ENCODE peak calls at places on chromosomes 5 and 9, in seven cellular contexts. One of them, this sample, is unnamed. For H3K27me3 and H3K36me3, the result is how much of the 10 kb centered on the place peaks cover.

GRCh38 chr9:16509946-16510504 is 360.4 kb downstream of the BNC2 start:
- DNase-seq in thyroid gland: no peak
- DNase-seq in iPS DF 6.9: no peak
- DNase-seq in bronchial epithelial cell: peak
- DNase-seq in ovary: no peak
- DNase-seq in PC-3: peak
- DNase-seq in hepatocyte: peak
- DNase-seq in this sample: no peak

GRCh38 chr5:176675676-176676360 is 28.5 kb downstream of the TSPAN17 start:
- DNase-seq in thyroid gland: no peak
- DNase-seq in iPS DF 6.9: no peak
- DNase-seq in bronchial epithelial cell: peak
- DNase-seq in ovary: no peak
- DNase-seq in PC-3: peak
- DNase-seq in hepatocyte: no peak
- DNase-seq in this sample: peak

GRCh38 chr9:133023117-133023890 is 7.5 kb upstream of the GTF3C5 start:
- DNase-seq in thyroid gland: no peak
- DNase-seq in iPS DF 6.9: no peak
- DNase-seq in bronchial epithelial cell: no peak
- DNase-seq in ovary: no peak
- DNase-seq in PC-3: no peak
- DNase-seq in hepatocyte: no peak
- DNase-seq in this sample: peak

GRCh38 chr5:60577116-60577515 is 122.8 kb downstream of the DEPDC1B start:
- DNase-seq in thyroid gland: no peak
- DNase-seq in iPS DF 6.9: no peak
- DNase-seq in bronchial epithelial cell: no peak
- DNase-seq in ovary: no peak
- DNase-seq in PC-3: no peak
- DNase-seq in hepatocyte: no peak
- DNase-seq in this sample: no peak

GRCh38 chr5:26329562-26330189 is 708.7 kb downstream of the CDH9 start:
- DNase-seq in thyroid gland: no peak
- DNase-seq in iPS DF 6.9: peak
- DNase-seq in bronchial epithelial cell: peak
- DNase-seq in ovary: no peak
- DNase-seq in PC-3: peak
- DNase-seq in hepatocyte: peak
- DNase-seq in this sample: peak

GRCh38 chr5:6328173-6328572 is 50.2 kb downstream of the MED10 start:
- DNase-seq in thyroid gland: peak
- DNase-seq in iPS DF 6.9: peak
- DNase-seq in bronchial epithelial cell: peak
- DNase-seq in ovary: no peak
- DNase-seq in PC-3: peak
- DNase-seq in hepatocyte: peak
- DNase-seq in this sample: peak

GRCh38 chr5:51033215-51033614 is 350.0 kb upstream of the ISL1 start:
- DNase-seq in thyroid gland: peak
- DNase-seq in iPS DF 6.9: no peak
- DNase-seq in bronchial epithelial cell: no peak
- DNase-seq in ovary: no peak
- DNase-seq in PC-3: no peak
- DNase-seq in hepatocyte: no peak
- DNase-seq in this sample: no peak

GRCh38 chr9:131630206-131630831 is 85.0 kb downstream of the PRRT1B start:
- DNase-seq in thyroid gland: no peak
- DNase-seq in iPS DF 6.9: no peak
- DNase-seq in bronchial epithelial cell: peak
- DNase-seq in ovary: no peak
- DNase-seq in PC-3: no peak
- DNase-seq in hepatocyte: no peak
- DNase-seq in this sample: peak

DNA sequence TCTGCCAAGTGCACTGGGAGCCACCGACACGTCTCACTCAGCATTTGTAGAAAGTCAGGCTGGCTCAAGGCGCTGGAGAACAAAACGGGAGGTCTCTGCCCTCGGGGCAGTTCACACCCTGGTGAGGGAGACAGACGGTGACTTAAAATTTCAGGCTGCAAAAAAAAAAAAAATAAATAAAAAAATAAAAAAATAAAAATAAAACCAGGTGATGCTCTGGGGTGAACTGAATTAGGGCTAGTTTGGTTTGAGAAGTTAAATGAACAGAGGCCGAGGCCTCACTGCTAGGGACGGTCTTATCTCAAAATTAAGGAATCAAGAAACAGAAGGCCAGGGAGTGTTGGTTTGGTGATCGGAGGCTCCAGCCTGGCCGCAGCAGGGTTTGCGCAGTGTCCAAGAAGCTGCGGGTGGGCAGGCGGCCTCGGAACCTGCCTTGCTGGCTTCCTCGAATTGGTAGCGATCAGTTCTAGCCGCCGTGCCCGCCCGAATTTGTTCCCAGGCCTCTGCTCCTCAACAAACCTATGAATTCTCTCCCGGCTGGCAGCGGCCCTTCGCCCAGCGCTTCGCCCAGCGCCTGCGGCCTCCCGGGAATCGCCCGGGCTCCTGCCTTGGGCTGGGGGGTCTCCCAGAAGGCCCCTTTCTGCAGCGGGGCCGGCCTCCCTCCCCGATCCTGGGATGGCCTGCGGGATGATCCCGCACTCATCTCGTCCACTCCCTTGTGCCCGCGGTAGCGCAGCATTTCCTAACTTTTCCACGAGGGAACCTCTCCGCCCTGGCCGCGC is 1.5 kb downstream of the NKX2-5 start:
- DNase-seq in thyroid gland: no peak
- DNase-seq in iPS DF 6.9: no peak
- DNase-seq in bronchial epithelial cell: no peak
- DNase-seq in ovary: no peak
- DNase-seq in PC-3: no peak
- DNase-seq in hepatocyte: no peak
- DNase-seq in this sample: peak
- H3K27me3 ChIP-seq in thyroid gland: half or more
- H3K27me3 ChIP-seq in iPS DF 6.9: half or more
- H3K27me3 ChIP-seq in bronchial epithelial cell: half or more
- H3K27me3 ChIP-seq in ovary: under half
- H3K27me3 ChIP-seq in PC-3: under half
- H3K27me3 ChIP-seq in hepatocyte: half or more
- H3K27me3 ChIP-seq in this sample: half or more

GRCh38 chr9:976258-976804 is at the start of gene DMRT3:
- DNase-seq in thyroid gland: peak
- DNase-seq in iPS DF 6.9: no peak
- DNase-seq in bronchial epithelial cell: no peak
- DNase-seq in ovary: no peak
- DNase-seq in PC-3: no peak
- DNase-seq in hepatocyte: no peak
- DNase-seq in this sample: peak

GRCh38 chr9:977361-978116 is 1.1 kb downstream of the DMRT3 start:
- DNase-seq in thyroid gland: peak
- DNase-seq in iPS DF 6.9: no peak
- DNase-seq in bronchial epithelial cell: no peak
- DNase-seq in ovary: no peak
- DNase-seq in PC-3: no peak
- DNase-seq in hepatocyte: no peak
- DNase-seq in this sample: peak

GRCh38 chr9:975740-976257 is 656 bp upstream of the DMRT3 start:
- DNase-seq in thyroid gland: no peak
- DNase-seq in iPS DF 6.9: no peak
- DNase-seq in bronchial epithelial cell: no peak
- DNase-seq in ovary: no peak
- DNase-seq in PC-3: no peak
- DNase-seq in hepatocyte: no peak
- DNase-seq in this sample: peak

GRCh38 chr9:978117-978830 is 1.8 kb downstream of the DMRT3 start:
- DNase-seq in thyroid gland: no peak
- DNase-seq in iPS DF 6.9: no peak
- DNase-seq in bronchial epithelial cell: no peak
- DNase-seq in ovary: no peak
- DNase-seq in PC-3: no peak
- DNase-seq in hepatocyte: no peak
- DNase-seq in this sample: peak

DNA sequence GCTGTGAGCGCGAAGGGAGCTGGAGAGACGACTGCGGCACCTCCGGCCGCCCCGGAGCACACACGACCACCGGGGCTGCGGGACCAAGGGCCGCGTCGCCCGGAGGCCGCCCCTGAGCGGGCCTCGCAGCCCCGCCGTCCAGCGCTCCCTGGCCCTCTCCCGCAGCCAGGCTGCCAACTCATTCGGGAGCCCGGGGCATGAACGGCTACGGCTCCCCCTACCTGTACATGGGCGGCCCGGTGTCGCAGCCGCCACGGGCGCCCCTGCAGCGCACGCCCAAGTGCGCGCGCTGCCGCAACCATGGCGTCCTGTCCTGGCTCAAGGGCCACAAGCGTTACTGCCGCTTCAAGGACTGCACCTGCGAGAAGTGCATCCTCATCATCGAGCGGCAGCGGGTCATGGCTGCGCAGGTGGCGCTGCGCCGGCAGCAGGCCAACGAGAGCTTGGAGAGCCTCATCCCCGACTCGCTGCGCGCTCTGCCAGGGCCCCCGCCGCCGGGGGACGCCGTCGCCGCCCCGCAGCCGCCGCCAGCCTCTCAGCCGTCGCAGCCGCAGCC is 428 bp downstream of the DMRT3 start:
- DNase-seq in thyroid gland: peak
- DNase-seq in iPS DF 6.9: no peak
- DNase-seq in bronchial epithelial cell: no peak
- DNase-seq in ovary: no peak
- DNase-seq in PC-3: peak
- DNase-seq in hepatocyte: no peak
- DNase-seq in this sample: peak
- H3K4me3 ChIP-seq in thyroid gland: no peak
- H3K4me3 ChIP-seq in iPS DF 6.9: peak
- H3K4me3 ChIP-seq in bronchial epithelial cell: peak
- H3K4me3 ChIP-seq in ovary: no peak
- H3K4me3 ChIP-seq in PC-3: peak
- H3K4me3 ChIP-seq in hepatocyte: no peak
- H3K4me3 ChIP-seq in this sample: peak

GRCh38 chr9:81611664-81612063 is 77.7 kb downstream of the TLE1 start:
- DNase-seq in thyroid gland: no peak
- DNase-seq in iPS DF 6.9: no peak
- DNase-seq in bronchial epithelial cell: no peak
- DNase-seq in ovary: no peak
- DNase-seq in PC-3: no peak
- DNase-seq in hepatocyte: no peak
- DNase-seq in this sample: no peak
- H3K36me3 ChIP-seq in thyroid gland: under half
- H3K36me3 ChIP-seq in iPS DF 6.9: under half
- H3K36me3 ChIP-seq in bronchial epithelial cell: under half
- H3K36me3 ChIP-seq in ovary: under half
- H3K36me3 ChIP-seq in PC-3: under half
- H3K36me3 ChIP-seq in hepatocyte: under half
- H3K36me3 ChIP-seq in this sample: under half

GRCh38 chr5:179308563-179309382 is 36.5 kb downstream of the ADAMTS2 start:
- DNase-seq in thyroid gland: no peak
- DNase-seq in iPS DF 6.9: no peak
- DNase-seq in bronchial epithelial cell: no peak
- DNase-seq in ovary: no peak
- DNase-seq in PC-3: no peak
- DNase-seq in hepatocyte: no peak
- DNase-seq in this sample: no peak
- H3K27me3 ChIP-seq in thyroid gland: under half
- H3K27me3 ChIP-seq in iPS DF 6.9: under half
- H3K27me3 ChIP-seq in bronchial epithelial cell: under half
- H3K27me3 ChIP-seq in ovary: under half
- H3K27me3 ChIP-seq in PC-3: under half
- H3K27me3 ChIP-seq in hepatocyte: under half
- H3K27me3 ChIP-seq in this sample: under half

DNA sequence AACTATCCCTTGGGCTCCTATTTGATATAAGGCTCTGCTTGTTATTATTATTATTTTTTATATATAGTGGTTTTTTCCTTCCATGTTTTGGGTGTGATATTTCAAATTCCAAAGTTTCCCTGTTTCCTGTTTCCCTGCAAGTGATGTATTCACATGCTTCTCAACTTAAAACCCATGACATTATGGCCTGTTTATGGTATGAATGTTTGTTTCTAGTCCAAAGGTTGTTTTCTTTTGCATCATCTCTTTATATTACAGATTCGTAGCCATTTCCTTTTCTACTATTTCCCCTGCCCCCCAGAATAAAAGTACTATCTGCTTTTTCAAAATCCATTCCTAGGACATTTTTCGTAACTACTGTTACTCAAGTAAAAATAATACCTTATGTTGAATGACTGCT is 7.5 kb downstream of the SEMA6A start:
- DNase-seq in thyroid gland: no peak
- DNase-seq in iPS DF 6.9: no peak
- DNase-seq in bronchial epithelial cell: no peak
- DNase-seq in ovary: no peak
- DNase-seq in PC-3: no peak
- DNase-seq in hepatocyte: no peak
- DNase-seq in this sample: no peak
- H3K4me3 ChIP-seq in thyroid gland: no peak
- H3K4me3 ChIP-seq in iPS DF 6.9: no peak
- H3K4me3 ChIP-seq in bronchial epithelial cell: no peak
- H3K4me3 ChIP-seq in ovary: no peak
- H3K4me3 ChIP-seq in PC-3: no peak
- H3K4me3 ChIP-seq in hepatocyte: no peak
- H3K4me3 ChIP-seq in this sample: no peak

GRCh38 chr5:154811239-154811638 is 39.2 kb downstream of the FAXDC2 start:
- DNase-seq in thyroid gland: no peak
- DNase-seq in iPS DF 6.9: no peak
- DNase-seq in bronchial epithelial cell: no peak
- DNase-seq in ovary: no peak
- DNase-seq in PC-3: no peak
- DNase-seq in hepatocyte: no peak
- DNase-seq in this sample: no peak
- H3K36me3 ChIP-seq in thyroid gland: half or more
- H3K36me3 ChIP-seq in iPS DF 6.9: under half
- H3K36me3 ChIP-seq in bronchial epithelial cell: under half
- H3K36me3 ChIP-seq in ovary: under half
- H3K36me3 ChIP-seq in PC-3: under half
- H3K36me3 ChIP-seq in hepatocyte: under half
- H3K36me3 ChIP-seq in this sample: half or more

GRCh38 chr9:8134629-8135028 is 335.1 kb upstream of the DMAC1 start:
- DNase-seq in thyroid gland: no peak
- DNase-seq in iPS DF 6.9: no peak
- DNase-seq in bronchial epithelial cell: no peak
- DNase-seq in ovary: no peak
- DNase-seq in PC-3: no peak
- DNase-seq in hepatocyte: no peak
- DNase-seq in this sample: no peak

GRCh38 chr9:8136477-8136876 is 336.9 kb upstream of the DMAC1 start:
- DNase-seq in thyroid gland: no peak
- DNase-seq in iPS DF 6.9: no peak
- DNase-seq in bronchial epithelial cell: no peak
- DNase-seq in ovary: no peak
- DNase-seq in PC-3: no peak
- DNase-seq in hepatocyte: no peak
- DNase-seq in this sample: no peak

GRCh38 chr9:8143677-8144076 is 344.1 kb upstream of the DMAC1 start:
- DNase-seq in thyroid gland: no peak
- DNase-seq in iPS DF 6.9: no peak
- DNase-seq in bronchial epithelial cell: no peak
- DNase-seq in ovary: no peak
- DNase-seq in PC-3: no peak
- DNase-seq in hepatocyte: no peak
- DNase-seq in this sample: no peak

DNA sequence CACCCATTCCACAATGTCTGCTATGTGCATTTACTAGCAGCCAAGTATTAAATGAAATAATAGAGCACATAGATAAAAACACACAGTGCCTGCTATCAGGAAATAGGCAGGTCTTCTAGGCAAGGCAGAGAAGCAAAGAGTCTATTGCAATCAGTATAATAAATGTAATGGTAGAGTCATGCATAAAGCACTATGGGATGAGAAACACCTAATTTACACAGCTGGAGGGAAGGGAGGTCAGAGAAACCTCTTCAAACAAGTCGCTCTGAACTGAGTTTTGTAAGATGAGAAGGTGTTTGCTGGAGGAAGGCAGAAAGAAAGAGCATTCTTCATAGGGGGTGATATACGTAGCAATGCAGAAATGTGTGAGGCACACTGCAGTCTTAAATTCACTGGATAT is 341.0 kb upstream of the DMAC1 start:
- DNase-seq in thyroid gland: no peak
- DNase-seq in iPS DF 6.9: no peak
- DNase-seq in bronchial epithelial cell: no peak
- DNase-seq in ovary: no peak
- DNase-seq in PC-3: no peak
- DNase-seq in hepatocyte: no peak
- DNase-seq in this sample: no peak
- H3K27me3 ChIP-seq in thyroid gland: under half
- H3K27me3 ChIP-seq in iPS DF 6.9: under half
- H3K27me3 ChIP-seq in bronchial epithelial cell: under half
- H3K27me3 ChIP-seq in ovary: under half
- H3K27me3 ChIP-seq in PC-3: under half
- H3K27me3 ChIP-seq in hepatocyte: under half
- H3K27me3 ChIP-seq in this sample: under half